ENCODE peak calls at places on chromosome 12, in four cellular contexts. M is NCI-H1694; B is stimulated activated CD8-positive, alpha-beta memory T cell treated with anti-CD3 and anti-CD28 coated beads, Interleukin-4, amount 100 ng/mL, for 1 hour; H is AG08396. L is an unnamed sample.

GRCh38 chr12:6780573-6780972 is 8.3 kb downstream of the LAG3 start:
- DNase-seq in H (no peak), B (no peak), M (no peak), L (no peak)

GRCh38 chr12:143964-144649 is 69.8 kb downstream of the SLC6A12 start:
- DNase-seq in H (no peak), M (no peak), B (no peak), L (peak; percentile 74)

GRCh38 chr12:131155131-131155530 is 201.4 kb downstream of the ADGRD1 start:
- DNase-seq in M (no peak), B (no peak), H (no peak), L (no peak)

GRCh38 chr12:127280393-127281275 is 986.3 kb upstream of the TMEM132C start:
- DNase-seq in H (peak; percentile 49), M (no peak), B (peak; percentile 9), L (peak; percentile 27)

GRCh38 chr12:57740656-57741412 is 2.3 kb upstream of the AGAP2 start:
- DNase-seq in H (no peak), B (peak; percentile 46), M (no peak), L (peak; percentile 1)

GRCh38 chr12:59710964-59711363 is 115.1 kb downstream of the SLC16A7 start:
- DNase-seq in M (no peak), B (no peak), H (no peak), L (no peak)

GRCh38 chr12:107818984-107819383 is 44.5 kb downstream of the ASCL4 start:
- DNase-seq in B (no peak), H (peak; percentile 70), M (no peak), L (no peak)

GRCh38 chr12:50121636-50122035 is 9.6 kb downstream of the COX14 start:
- DNase-seq in H (no peak), B (no peak), M (no peak), L (no peak)

GRCh38 chr12:108732489-108732888 is 1.2 kb upstream of the CORO1C start:
- DNase-seq in B (no peak), H (no peak), M (no peak), L (no peak)

GRCh38 chr12:119176267-119177055 is 2.3 kb upstream of the HSPB8 start:
- DNase-seq in B (no peak), H (peak; percentile 87), M (peak; percentile 37), L (no peak)

GRCh38 chr12:80129895-80130535 is 30.7 kb downstream of the OTOGL start:
- DNase-seq in B (no peak), H (peak; percentile 12), M (no peak), L (no peak)

GRCh38 chr12:89351489-89352241 is 636 bp downstream of the DUSP6 start:
- DNase-seq in M (no peak), B (no peak), H (peak; percentile 45), L (no peak)

GRCh38 chr12:81114241-81114640 is 36.4 kb downstream of the ACSS3 start:
- DNase-seq in B (no peak), H (no peak), M (no peak), L (no peak)

GRCh38 chr12:53298154-53298553 is 1.3 kb upstream of the MYG1 start:
- DNase-seq in B (no peak), H (peak; percentile 60), M (no peak), L (no peak)

GRCh38 chr12:88266851-88267360 is 124.8 kb downstream of the TMTC3 start:
- DNase-seq in M (no peak), B (no peak), H (no peak), L (no peak)

GRCh38 chr12:43728117-43728516 is 30.5 kb downstream of the PUS7L start:
- DNase-seq in H (no peak), B (no peak), M (peak; percentile 8), L (no peak)

GRCh38 chr12:28258998-28259397 is 68.7 kb downstream of the CCDC91 start:
- DNase-seq in M (no peak), B (no peak), H (no peak), L (no peak)

GRCh38 chr12:12714276-12715001 is 2.7 kb upstream of the CDKN1B start:
- DNase-seq in M (no peak), B (no peak), H (no peak), L (peak; percentile 78)

GRCh38 chr12:46187023-46187422 is 81.8 kb downstream of the SLC38A1 start:
- DNase-seq in M (no peak), B (no peak), H (peak; percentile 26), L (peak; percentile 47)